ENCODE peak calls at places on chromosomes 12 and 14, in five cellular contexts. One of them, this sample, is unnamed.

GRCh38 chr12:25518512-25518911 is 34.6 kb downstream of the LMNTD1 start:
- DNase-seq in IMR-90: peak
- DNase-seq in cardiac muscle cell: no peak
- DNase-seq in transverse colon: no peak
- DNase-seq in AG10803: peak
- DNase-seq in this sample: peak

GRCh38 chr14:28769358-28769757 is 2.8 kb downstream of the FOXG1 start:
- DNase-seq in AG10803: no peak
- DNase-seq in cardiac muscle cell: no peak
- DNase-seq in IMR-90: no peak
- DNase-seq in transverse colon: no peak
- DNase-seq in this sample: no peak

GRCh38 chr12:116958402-116959197 is 47.9 kb downstream of the FBXW8 start:
- DNase-seq in IMR-90: peak
- DNase-seq in cardiac muscle cell: no peak
- DNase-seq in AG10803: no peak
- DNase-seq in transverse colon: no peak
- DNase-seq in this sample: no peak

GRCh38 chr12:5160827-5161226 is 117.1 kb downstream of the KCNA5 start:
- DNase-seq in IMR-90: no peak
- DNase-seq in AG10803: no peak
- DNase-seq in transverse colon: no peak
- DNase-seq in cardiac muscle cell: no peak
- DNase-seq in this sample: no peak

GRCh38 chr12:76719171-76719631 is 44.7 kb upstream of the ZDHHC17 start:
- DNase-seq in transverse colon: no peak
- DNase-seq in AG10803: peak
- DNase-seq in cardiac muscle cell: peak
- DNase-seq in IMR-90: peak
- DNase-seq in this sample: no peak

GRCh38 chr14:62015945-62016344 is 253.7 kb downstream of the SNAPC1 start:
- DNase-seq in transverse colon: no peak
- DNase-seq in IMR-90: peak
- DNase-seq in AG10803: peak
- DNase-seq in cardiac muscle cell: peak
- DNase-seq in this sample: no peak

GRCh38 chr12:113461666-113462065 is 10.0 kb downstream of the LHX5 start:
- DNase-seq in IMR-90: no peak
- DNase-seq in cardiac muscle cell: peak
- DNase-seq in transverse colon: no peak
- DNase-seq in AG10803: peak
- DNase-seq in this sample: no peak

GRCh38 chr12:111773801-111774551 is 7.2 kb downstream of the ALDH2 start:
- DNase-seq in cardiac muscle cell: peak
- DNase-seq in AG10803: peak
- DNase-seq in transverse colon: peak
- DNase-seq in IMR-90: peak
- DNase-seq in this sample: peak

GRCh38 chr14:97699026-97699425 is 901.8 kb downstream of the VRK1 start:
- DNase-seq in cardiac muscle cell: no peak
- DNase-seq in AG10803: no peak
- DNase-seq in IMR-90: no peak
- DNase-seq in transverse colon: no peak
- DNase-seq in this sample: no peak
- H3K4me3 ChIP-seq in cardiac muscle cell: no peak
- H3K4me3 ChIP-seq in AG10803: no peak
- H3K4me3 ChIP-seq in IMR-90: no peak
- H3K4me3 ChIP-seq in transverse colon: no peak
- H3K4me3 ChIP-seq in this sample: no peak

DNA sequence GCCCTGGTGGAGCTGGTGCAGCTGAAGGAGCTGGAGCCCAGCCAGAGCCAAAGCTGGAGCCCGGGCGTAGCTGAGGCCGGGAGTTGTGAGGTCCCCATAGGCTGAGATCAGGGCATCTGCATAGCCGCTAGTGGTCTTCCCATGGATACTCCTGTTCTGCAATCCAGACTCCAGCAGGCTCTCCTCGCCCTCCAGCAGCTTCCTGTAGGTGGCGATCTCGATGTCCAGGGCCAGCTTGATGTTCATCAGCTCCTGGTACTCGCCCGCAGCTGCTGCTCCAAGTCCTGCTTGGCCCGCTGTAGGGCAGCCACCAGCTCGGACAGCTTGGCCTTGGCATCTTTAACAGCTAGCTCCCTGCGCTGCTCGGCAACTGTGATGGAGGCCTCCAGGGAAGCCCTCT is 966.1 kb downstream of the FSCB start:
- DNase-seq in transverse colon: no peak
- DNase-seq in IMR-90: no peak
- DNase-seq in AG10803: no peak
- DNase-seq in cardiac muscle cell: no peak
- DNase-seq in this sample: no peak
- TF ChIP-seq CTCF in transverse colon: no peak
- TF ChIP-seq CTCF in IMR-90: no peak
- TF ChIP-seq CTCF in AG10803: no peak
- TF ChIP-seq CTCF in cardiac muscle cell: no peak
- TF ChIP-seq CTCF in this sample: no peak

GRCh38 chr12:3751151-3752095 is 1.5 kb downstream of the CRACR2A start:
- DNase-seq in cardiac muscle cell: no peak
- DNase-seq in IMR-90: no peak
- DNase-seq in transverse colon: no peak
- DNase-seq in AG10803: no peak
- DNase-seq in this sample: no peak

GRCh38 chr12:3748620-3749019 is 4.3 kb downstream of the CRACR2A start:
- DNase-seq in transverse colon: no peak
- DNase-seq in cardiac muscle cell: no peak
- DNase-seq in IMR-90: no peak
- DNase-seq in AG10803: no peak
- DNase-seq in this sample: no peak

GRCh38 chr12:3752741-3753486 is at the start of gene CRACR2A:
- DNase-seq in AG10803: peak
- DNase-seq in cardiac muscle cell: peak
- DNase-seq in transverse colon: peak
- DNase-seq in IMR-90: peak
- DNase-seq in this sample: no peak

GRCh38 chr12:3752096-3752709 is 706 bp downstream of the CRACR2A start:
- DNase-seq in AG10803: peak
- DNase-seq in transverse colon: peak
- DNase-seq in IMR-90: no peak
- DNase-seq in cardiac muscle cell: peak
- DNase-seq in this sample: no peak

GRCh38 chr12:3750616-3751015 is 2.3 kb downstream of the CRACR2A start:
- DNase-seq in AG10803: no peak
- DNase-seq in transverse colon: no peak
- DNase-seq in IMR-90: no peak
- DNase-seq in cardiac muscle cell: no peak
- DNase-seq in this sample: no peak
- H3K4me3 ChIP-seq in AG10803: no peak
- H3K4me3 ChIP-seq in transverse colon: no peak
- H3K4me3 ChIP-seq in IMR-90: no peak
- H3K4me3 ChIP-seq in cardiac muscle cell: no peak
- H3K4me3 ChIP-seq in this sample: no peak

DNA sequence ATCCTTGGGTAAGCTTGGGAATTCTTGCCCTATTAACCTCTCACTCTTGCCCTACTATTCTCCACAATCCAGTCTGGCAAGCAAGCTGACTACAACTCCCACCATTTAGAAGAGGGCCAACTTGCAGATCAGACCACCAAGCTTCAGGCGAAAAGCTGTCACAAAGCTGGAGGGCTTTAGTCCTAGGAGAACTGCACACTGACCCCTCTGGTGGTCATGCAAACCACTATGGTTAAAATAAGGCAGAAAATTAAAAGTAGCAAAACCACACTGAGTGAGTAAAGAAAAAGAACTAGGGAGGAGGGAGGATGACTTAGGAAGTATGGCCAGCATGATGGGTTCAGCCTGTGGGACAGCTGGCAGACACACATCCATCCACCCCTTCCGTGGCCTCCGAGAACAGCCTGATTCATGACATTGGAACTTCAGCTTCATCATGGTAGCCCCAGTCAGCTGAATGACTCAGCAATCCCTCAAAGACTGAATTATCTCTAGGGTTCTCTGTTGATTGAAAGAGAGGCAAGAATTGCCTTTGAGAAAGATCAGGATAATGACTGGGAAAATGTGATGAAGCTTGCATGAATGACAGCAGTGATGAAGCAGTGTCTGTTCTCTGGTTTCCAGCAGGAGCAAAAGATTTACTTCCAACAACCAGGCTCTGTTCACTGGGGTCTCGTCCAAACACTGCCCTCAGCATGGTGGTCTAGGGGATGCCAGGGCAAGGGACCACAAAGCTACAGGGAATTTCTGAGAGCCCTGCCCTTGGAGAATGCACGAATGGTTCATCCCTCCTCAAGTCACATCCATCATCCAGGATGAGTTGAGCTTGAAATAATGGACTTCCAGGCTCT is 24.4 kb downstream of the PITPNM2 start:
- DNase-seq in AG10803: peak
- DNase-seq in transverse colon: no peak
- DNase-seq in cardiac muscle cell: peak
- DNase-seq in IMR-90: peak
- DNase-seq in this sample: peak
- TF ChIP-seq CTCF in AG10803: peak
- TF ChIP-seq CTCF in transverse colon: no peak
- TF ChIP-seq CTCF in cardiac muscle cell: peak
- TF ChIP-seq CTCF in IMR-90: peak
- TF ChIP-seq CTCF in this sample: peak

GRCh38 chr12:48925218-48925871 is at the start of gene FKBP11:
- DNase-seq in transverse colon: peak
- DNase-seq in cardiac muscle cell: peak
- DNase-seq in IMR-90: peak
- DNase-seq in AG10803: peak
- DNase-seq in this sample: no peak
- H3K4me3 ChIP-seq in transverse colon: peak
- H3K4me3 ChIP-seq in cardiac muscle cell: peak
- H3K4me3 ChIP-seq in IMR-90: peak
- H3K4me3 ChIP-seq in AG10803: peak
- H3K4me3 ChIP-seq in this sample: peak

DNA sequence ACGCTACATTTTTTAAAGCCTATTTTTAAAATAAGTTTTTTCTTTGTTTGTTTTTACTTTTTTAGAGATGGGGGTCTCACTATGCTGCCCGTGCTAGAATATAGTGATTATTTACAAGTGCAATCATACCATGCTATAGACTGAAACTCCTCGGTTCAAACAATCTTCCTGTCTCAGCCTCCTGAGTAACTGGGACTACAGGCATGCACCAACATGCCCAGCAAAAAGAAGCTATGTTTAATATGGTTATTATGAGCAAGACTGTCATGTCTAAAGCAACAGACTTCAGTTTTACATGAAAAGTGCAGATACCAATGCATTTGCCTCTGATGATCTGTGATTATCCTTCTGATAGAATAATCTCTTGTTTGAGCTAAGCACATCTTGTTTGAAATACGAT is 45.6 kb upstream of the SGPP1 start:
- DNase-seq in cardiac muscle cell: no peak
- DNase-seq in IMR-90: no peak
- DNase-seq in transverse colon: no peak
- DNase-seq in AG10803: no peak
- DNase-seq in this sample: no peak
- TF ChIP-seq CTCF in cardiac muscle cell: no peak
- TF ChIP-seq CTCF in IMR-90: no peak
- TF ChIP-seq CTCF in transverse colon: no peak
- TF ChIP-seq CTCF in AG10803: no peak
- TF ChIP-seq CTCF in this sample: no peak

GRCh38 chr12:104602426-104602825 is 145.7 kb downstream of the CHST11 start:
- DNase-seq in cardiac muscle cell: no peak
- DNase-seq in transverse colon: no peak
- DNase-seq in IMR-90: no peak
- DNase-seq in AG10803: no peak
- DNase-seq in this sample: no peak
- H3K4me3 ChIP-seq in cardiac muscle cell: no peak
- H3K4me3 ChIP-seq in transverse colon: no peak
- H3K4me3 ChIP-seq in IMR-90: no peak
- H3K4me3 ChIP-seq in AG10803: no peak
- H3K4me3 ChIP-seq in this sample: no peak